ENCODE peak calls at places on chromosomes 6 and 20, in eight cellular contexts. M, Q, E, B, W, R, J and D are unnamed samples.

GRCh38 chr6:141548969-141549368 is 583.8 kb upstream of the GJE1 start:
- DNase-seq in M (no peak), Q (no peak), E (no peak), B (no peak), W (no peak), R (no peak), J (peak; percentile 54), D (no peak)

GRCh38 chr6:163759542-163759941 is 345.0 kb downstream of the QKI start:
- DNase-seq in M (no peak), Q (no peak), E (no peak), B (no peak), W (no peak), R (no peak), J (no peak), D (no peak)

GRCh38 chr20:42688576-42688975 is 501.1 kb downstream of the PTPRT start:
- DNase-seq in M (no peak), Q (no peak), E (no peak), B (no peak), W (no peak), R (peak; percentile 57), J (no peak), D (no peak)

GRCh38 chr6:67640462-67640861 is 994.6 kb upstream of the ADGRB3 start:
- DNase-seq in M (no peak), Q (no peak), E (no peak), B (no peak), W (no peak), R (no peak), J (peak; percentile 77), D (no peak)

GRCh38 chr6:122894791-122895190 is 101.2 kb upstream of the CLVS2 start:
- DNase-seq in M (no peak), Q (no peak), E (no peak), B (no peak), W (peak; percentile 40), R (no peak), J (no peak), D (no peak)

GRCh38 chr20:43508106-43508505 is 609 bp downstream of the L3MBTL1 start:
- DNase-seq in M (no peak), Q (no peak), E (no peak), B (no peak), W (no peak), R (peak; percentile 73), J (no peak), D (no peak)

GRCh38 chr6:130057495-130057894 is 39.1 kb downstream of the L3MBTL3 start:
- DNase-seq in M (no peak), Q (no peak), E (no peak), B (no peak), W (no peak), R (no peak), J (no peak), D (no peak)

GRCh38 chr6:6806793-6807518 is 218.4 kb downstream of the LY86 start:
- DNase-seq in M (no peak), Q (peak; percentile 70), E (no peak), B (no peak), W (no peak), R (no peak), J (peak; percentile 33), D (no peak)

GRCh38 chr20:22583773-22584629 is at the start of gene FOXA2:
- DNase-seq in M (no peak), Q (no peak), E (no peak), B (no peak), W (no peak), R (peak; percentile 69), J (no peak), D (no peak)

GRCh38 chr6:112024464-112024863 is 29.4 kb upstream of the CCN6 start:
- DNase-seq in M (no peak), Q (no peak), E (no peak), B (no peak), W (no peak), R (no peak), J (no peak), D (no peak)

GRCh38 chr6:158536084-158536890 is 23.6 kb upstream of the TMEM181 start:
- DNase-seq in M (peak; percentile 82), Q (no peak), E (no peak), B (peak; percentile 77), W (peak; percentile 36), R (peak; percentile 92), J (peak; percentile 80), D (peak; percentile 72)

GRCh38 chr6:53734473-53735299 is 60.1 kb upstream of the LRRC1 start:
- DNase-seq in M (no peak), Q (no peak), E (peak; percentile 75), B (no peak), W (peak; percentile 8), R (peak; percentile 78), J (peak; percentile 67), D (no peak)

GRCh38 chr6:43952746-43953145 is 174.5 kb downstream of the MRPL14 start:
- DNase-seq in M (no peak), Q (no peak), E (no peak), B (no peak), W (no peak), R (peak; percentile 43), J (no peak), D (no peak)

GRCh38 chr6:68196645-68197044 is 438.4 kb upstream of the ADGRB3 start:
- DNase-seq in M (peak; percentile 1), Q (no peak), E (no peak), B (no peak), W (peak; percentile 38), R (no peak), J (peak; percentile 43), D (no peak)

GRCh38 chr6:84546427-84546914 is 217.9 kb downstream of the TBX18 start:
- DNase-seq in M (no peak), Q (no peak), E (peak; percentile 11), B (no peak), W (no peak), R (no peak), J (no peak), D (no peak)

GRCh38 chr20:38723982-38724602 is at the start of gene SLC32A1:
- DNase-seq in M (peak; percentile 48), Q (no peak), E (no peak), B (no peak), W (no peak), R (peak; percentile 71), J (no peak), D (no peak)

GRCh38 chr6:52533491-52533890 is 43.4 kb downstream of the TRAM2 start:
- DNase-seq in M (no peak), Q (no peak), E (no peak), B (no peak), W (no peak), R (no peak), J (no peak), D (no peak)

DNA sequence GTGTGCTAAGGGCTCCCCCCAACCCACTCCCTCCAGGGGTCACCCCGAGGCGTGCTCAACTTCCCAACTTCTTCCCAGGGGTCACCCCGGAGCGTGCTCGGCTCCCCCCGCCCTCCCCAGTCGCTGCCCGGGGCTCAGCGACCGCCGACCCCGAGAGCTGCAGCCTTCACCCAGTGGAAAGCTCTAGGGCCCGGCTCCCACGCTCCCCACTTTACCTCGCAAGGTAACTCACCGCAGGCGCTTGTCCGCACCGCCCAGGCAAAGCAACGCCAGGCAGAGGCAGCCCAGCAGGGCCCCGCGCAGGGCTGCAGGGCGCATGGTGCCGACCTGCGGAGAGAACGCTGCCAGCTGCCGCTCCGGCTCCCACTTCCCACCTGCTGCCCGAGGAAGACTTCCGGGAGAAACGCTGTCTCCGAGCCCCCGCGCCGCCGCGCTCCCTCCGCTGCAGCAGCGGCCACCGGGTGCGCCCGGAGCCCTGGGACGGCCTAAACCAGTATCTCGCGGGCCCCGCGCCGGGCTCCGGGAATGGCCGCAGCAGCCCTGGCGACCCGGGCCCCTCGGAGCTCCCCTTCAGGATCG is 396 bp downstream of the RNASET2 start:
- DNase-seq in M (no peak), Q (no peak), E (no peak), B (no peak), W (no peak), R (no peak), J (no peak), D (no peak)
- TF ChIP-seq CTCF in M (no peak), Q (no peak), E (no peak), B (no peak), W (no peak), R (no peak), J (no peak), D (no peak)

DNA sequence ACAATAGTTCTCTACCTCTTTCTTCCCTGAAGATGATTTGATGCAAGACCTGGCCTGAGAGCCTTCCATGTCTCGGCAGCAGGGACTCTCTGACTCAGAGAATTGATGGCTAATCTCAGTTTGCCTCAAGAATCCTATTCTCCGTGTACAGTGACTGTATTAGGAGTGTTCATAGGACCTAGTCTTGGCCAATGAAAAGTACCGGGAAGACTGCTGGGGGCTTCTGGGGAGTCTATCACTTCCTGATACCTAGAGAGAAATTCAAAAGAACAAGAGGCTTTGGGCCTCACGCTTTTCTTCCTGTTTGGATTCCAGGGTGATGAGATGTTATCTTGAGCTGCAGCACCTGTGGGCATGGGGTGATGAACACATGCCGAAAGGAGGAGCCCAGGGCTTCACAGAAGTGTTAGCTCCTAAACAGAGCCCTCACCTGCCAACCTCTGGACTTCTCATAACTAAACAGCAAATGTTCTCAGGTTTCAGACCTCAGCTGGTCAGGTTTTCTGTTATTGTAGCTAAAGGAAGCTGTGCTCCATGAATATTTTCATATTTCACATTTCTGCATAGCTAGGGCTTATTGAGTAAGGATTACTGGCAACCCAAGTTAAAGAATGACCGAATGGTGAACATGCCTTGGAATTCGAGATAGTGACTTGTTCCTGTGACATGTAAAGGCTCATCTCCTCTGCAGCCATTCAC is 323.1 kb upstream of the AGPAT4 start:
- DNase-seq in M (no peak), Q (no peak), E (no peak), B (no peak), W (peak; percentile 19), R (no peak), J (no peak), D (no peak)
- TF ChIP-seq CTCF in M (no peak), Q (no peak), E (no peak), B (no peak), W (no peak), R (no peak), J (no peak), D (no peak)

GRCh38 chr6:40845588-40845987 is 193.4 kb downstream of the UNC5CL start:
- DNase-seq in M (peak; percentile 29), Q (no peak), E (no peak), B (no peak), W (peak; percentile 36), R (peak; percentile 73), J (peak; percentile 59), D (no peak)
- TF ChIP-seq CTCF in M (peak; percentile 31), Q (no peak), E (peak; percentile 52), B (no peak), W (peak; percentile 49), R (peak; percentile 59), J (peak; percentile 70), D (peak; percentile 29)

GRCh38 chr20:34675561-34675960 is 1.3 kb downstream of the PIGU start:
- DNase-seq in M (no peak), Q (no peak), E (no peak), B (no peak), W (no peak), R (no peak), J (no peak), D (no peak)

GRCh38 chr20:34675993-34676641 is 775 bp downstream of the PIGU start:
- DNase-seq in M (no peak), Q (no peak), E (no peak), B (no peak), W (peak; percentile 22), R (no peak), J (no peak), D (no peak)

GRCh38 chr20:34673411-34673810 is 3.5 kb downstream of the PIGU start:
- DNase-seq in M (no peak), Q (no peak), E (no peak), B (no peak), W (no peak), R (no peak), J (no peak), D (no peak)

GRCh38 chr20:34680586-34680985 is 3.7 kb upstream of the PIGU start:
- DNase-seq in M (no peak), Q (no peak), E (no peak), B (no peak), W (no peak), R (no peak), J (peak; percentile 33), D (no peak)

GRCh38 chr20:34676642-34677373 is at the start of gene PIGU:
- DNase-seq in M (peak; percentile 98), Q (peak; percentile 94), E (peak; percentile 77), B (peak; percentile 94), W (peak; percentile 97), R (peak; percentile 91), J (peak; percentile 95), D (peak; percentile 94)
- TF ChIP-seq CTCF in M (no peak), Q (no peak), E (no peak), B (peak; percentile 37), W (no peak), R (no peak), J (no peak), D (peak; percentile 29)